ENCODE peak calls at places on chromosome 5, in eight cellular contexts. One of them, this sample, is unnamed.

GRCh38 chr5:1521054-1521453 is 2.7 kb downstream of the LPCAT1 start:
- DNase-seq in spleen: no peak
- DNase-seq in H9: no peak
- DNase-seq in breast epithelium: no peak
- DNase-seq in stomach: peak
- DNase-seq in uterus: no peak
- DNase-seq in thyroid gland: no peak
- DNase-seq in neuronal stem cell: no peak
- DNase-seq in this sample: no peak

GRCh38 chr5:111730659-111731382 is 26.2 kb downstream of the NREP start:
- DNase-seq in neuronal stem cell: no peak
- DNase-seq in thyroid gland: no peak
- DNase-seq in uterus: no peak
- DNase-seq in H9: no peak
- DNase-seq in spleen: no peak
- DNase-seq in stomach: peak
- DNase-seq in breast epithelium: no peak
- DNase-seq in this sample: no peak

GRCh38 chr5:77294212-77294611 is 83.7 kb downstream of the PDE8B start:
- DNase-seq in stomach: no peak
- DNase-seq in uterus: no peak
- DNase-seq in spleen: no peak
- DNase-seq in breast epithelium: no peak
- DNase-seq in thyroid gland: no peak
- DNase-seq in H9: no peak
- DNase-seq in neuronal stem cell: no peak
- DNase-seq in this sample: no peak

GRCh38 chr5:40046792-40047191 is 622.0 kb upstream of the DAB2 start:
- DNase-seq in breast epithelium: no peak
- DNase-seq in thyroid gland: no peak
- DNase-seq in H9: no peak
- DNase-seq in spleen: no peak
- DNase-seq in neuronal stem cell: no peak
- DNase-seq in uterus: no peak
- DNase-seq in stomach: no peak
- DNase-seq in this sample: no peak

GRCh38 chr5:169696621-169697517 is 59.8 kb downstream of the DOCK2 start:
- DNase-seq in uterus: no peak
- DNase-seq in stomach: no peak
- DNase-seq in neuronal stem cell: no peak
- DNase-seq in spleen: no peak
- DNase-seq in H9: no peak
- DNase-seq in breast epithelium: no peak
- DNase-seq in thyroid gland: no peak
- DNase-seq in this sample: no peak

GRCh38 chr5:10244357-10244944 is 5.2 kb downstream of the ATPSCKMT start:
- DNase-seq in spleen: no peak
- DNase-seq in breast epithelium: no peak
- DNase-seq in uterus: no peak
- DNase-seq in stomach: no peak
- DNase-seq in neuronal stem cell: no peak
- DNase-seq in thyroid gland: no peak
- DNase-seq in H9: no peak
- DNase-seq in this sample: no peak

GRCh38 chr5:95446009-95446408 is 54.8 kb downstream of the FAM81B start:
- DNase-seq in breast epithelium: no peak
- DNase-seq in H9: no peak
- DNase-seq in thyroid gland: no peak
- DNase-seq in stomach: no peak
- DNase-seq in uterus: no peak
- DNase-seq in spleen: no peak
- DNase-seq in neuronal stem cell: no peak
- DNase-seq in this sample: peak

GRCh38 chr5:179319741-179320281 is 25.4 kb downstream of the ADAMTS2 start:
- DNase-seq in neuronal stem cell: no peak
- DNase-seq in thyroid gland: no peak
- DNase-seq in breast epithelium: no peak
- DNase-seq in spleen: peak
- DNase-seq in H9: no peak
- DNase-seq in uterus: peak
- DNase-seq in stomach: no peak
- DNase-seq in this sample: no peak

GRCh38 chr5:37638897-37639296 is 200.9 kb downstream of the GDNF start:
- DNase-seq in neuronal stem cell: no peak
- DNase-seq in uterus: no peak
- DNase-seq in breast epithelium: no peak
- DNase-seq in H9: no peak
- DNase-seq in stomach: no peak
- DNase-seq in spleen: no peak
- DNase-seq in thyroid gland: no peak
- DNase-seq in this sample: no peak

DNA sequence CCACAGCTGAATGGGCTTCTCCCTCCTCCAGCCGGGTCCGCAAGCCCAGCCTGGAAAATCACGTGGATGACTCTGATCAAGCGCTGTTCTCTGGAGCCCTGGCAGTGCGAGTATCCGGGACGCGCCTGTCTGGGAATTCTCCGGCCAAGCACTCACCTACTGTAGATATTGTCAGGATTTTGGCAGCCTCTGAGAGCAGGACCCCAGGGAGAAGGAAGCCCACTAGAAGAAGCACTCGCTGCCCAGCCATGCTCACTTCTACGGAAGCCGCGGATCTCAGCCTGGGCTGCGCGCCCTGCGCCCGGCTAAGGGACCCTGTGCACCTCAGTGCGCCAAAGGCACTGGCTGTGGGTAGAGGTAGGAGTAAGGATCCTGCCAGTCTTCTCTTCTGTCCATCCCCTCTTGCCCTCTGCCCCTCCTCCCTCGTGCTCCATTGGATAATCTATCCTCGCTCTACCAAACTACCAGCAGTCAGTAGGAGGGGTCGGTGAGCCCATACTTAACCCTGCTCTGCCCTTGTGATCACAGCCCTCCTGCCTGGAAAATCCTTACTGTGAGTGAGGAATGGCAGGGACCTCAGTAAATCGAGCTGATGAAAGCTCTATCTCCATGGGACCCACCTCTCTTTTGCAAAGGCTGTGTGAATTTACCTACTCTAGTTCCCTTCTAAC is at the start of gene UGT3A2:
- DNase-seq in breast epithelium: no peak
- DNase-seq in uterus: no peak
- DNase-seq in neuronal stem cell: peak
- DNase-seq in thyroid gland: no peak
- DNase-seq in H9: peak
- DNase-seq in stomach: no peak
- DNase-seq in spleen: no peak
- DNase-seq in this sample: no peak
- H3K27ac ChIP-seq in breast epithelium: no peak
- H3K27ac ChIP-seq in uterus: no peak
- H3K27ac ChIP-seq in neuronal stem cell: no peak
- H3K27ac ChIP-seq in thyroid gland: no peak
- H3K27ac ChIP-seq in H9: no peak
- H3K27ac ChIP-seq in stomach: no peak
- H3K27ac ChIP-seq in spleen: no peak
- H3K27ac ChIP-seq in this sample: no peak

GRCh38 chr5:61632064-61632463 is 300.0 kb downstream of the ZSWIM6 start:
- DNase-seq in spleen: no peak
- DNase-seq in H9: no peak
- DNase-seq in uterus: no peak
- DNase-seq in thyroid gland: no peak
- DNase-seq in breast epithelium: no peak
- DNase-seq in neuronal stem cell: no peak
- DNase-seq in stomach: no peak
- DNase-seq in this sample: no peak
- H3K27ac ChIP-seq in spleen: peak
- H3K27ac ChIP-seq in H9: no peak
- H3K27ac ChIP-seq in uterus: no peak
- H3K27ac ChIP-seq in thyroid gland: peak
- H3K27ac ChIP-seq in breast epithelium: peak
- H3K27ac ChIP-seq in neuronal stem cell: no peak
- H3K27ac ChIP-seq in stomach: peak
- H3K27ac ChIP-seq in this sample: no peak

DNA sequence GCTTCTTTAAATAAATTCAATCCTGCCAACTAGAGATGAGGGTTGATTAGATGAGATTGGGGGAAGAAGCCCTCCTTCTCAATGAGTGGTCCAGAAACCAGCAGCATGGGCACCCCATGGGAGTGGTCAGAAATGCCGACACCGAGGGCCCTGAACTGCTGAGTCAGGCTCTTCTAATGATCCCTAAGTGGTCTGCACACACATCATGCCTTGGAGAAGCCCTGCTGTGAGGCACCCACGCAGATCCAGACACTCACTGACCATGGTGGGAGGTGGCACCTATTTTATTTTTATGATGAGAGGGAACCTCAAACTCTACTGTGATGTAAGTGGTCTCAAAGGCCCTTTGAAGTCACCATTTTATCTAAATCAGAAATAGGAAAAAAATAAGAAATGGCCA is 72.3 kb upstream of the BOD1 start:
- DNase-seq in thyroid gland: peak
- DNase-seq in neuronal stem cell: no peak
- DNase-seq in stomach: no peak
- DNase-seq in uterus: no peak
- DNase-seq in H9: no peak
- DNase-seq in spleen: no peak
- DNase-seq in breast epithelium: no peak
- DNase-seq in this sample: no peak
- H3K27ac ChIP-seq in thyroid gland: peak
- H3K27ac ChIP-seq in neuronal stem cell: no peak
- H3K27ac ChIP-seq in stomach: peak
- H3K27ac ChIP-seq in uterus: peak
- H3K27ac ChIP-seq in H9: no peak
- H3K27ac ChIP-seq in spleen: no peak
- H3K27ac ChIP-seq in breast epithelium: peak
- H3K27ac ChIP-seq in this sample: no peak

GRCh38 chr5:14417792-14418765 is 163.5 kb upstream of the OTULINL start:
- DNase-seq in H9: no peak
- DNase-seq in stomach: no peak
- DNase-seq in breast epithelium: no peak
- DNase-seq in neuronal stem cell: no peak
- DNase-seq in uterus: no peak
- DNase-seq in thyroid gland: no peak
- DNase-seq in spleen: no peak
- DNase-seq in this sample: no peak

GRCh38 chr5:14417232-14417730 is 164.3 kb upstream of the OTULINL start:
- DNase-seq in uterus: no peak
- DNase-seq in thyroid gland: no peak
- DNase-seq in neuronal stem cell: no peak
- DNase-seq in breast epithelium: no peak
- DNase-seq in stomach: no peak
- DNase-seq in H9: peak
- DNase-seq in spleen: no peak
- DNase-seq in this sample: no peak

GRCh38 chr5:14421851-14422250 is 159.7 kb upstream of the OTULINL start:
- DNase-seq in stomach: no peak
- DNase-seq in breast epithelium: no peak
- DNase-seq in H9: no peak
- DNase-seq in neuronal stem cell: no peak
- DNase-seq in uterus: no peak
- DNase-seq in thyroid gland: no peak
- DNase-seq in spleen: no peak
- DNase-seq in this sample: no peak

GRCh38 chr5:14419686-14420085 is 161.9 kb upstream of the OTULINL start:
- DNase-seq in stomach: no peak
- DNase-seq in neuronal stem cell: no peak
- DNase-seq in spleen: no peak
- DNase-seq in H9: no peak
- DNase-seq in thyroid gland: no peak
- DNase-seq in breast epithelium: no peak
- DNase-seq in uterus: no peak
- DNase-seq in this sample: no peak

GRCh38 chr5:14420136-14420808 is 161.3 kb upstream of the OTULINL start:
- DNase-seq in breast epithelium: no peak
- DNase-seq in stomach: no peak
- DNase-seq in uterus: no peak
- DNase-seq in neuronal stem cell: no peak
- DNase-seq in spleen: no peak
- DNase-seq in H9: no peak
- DNase-seq in thyroid gland: no peak
- DNase-seq in this sample: no peak
- H3K27ac ChIP-seq in breast epithelium: no peak
- H3K27ac ChIP-seq in stomach: no peak
- H3K27ac ChIP-seq in uterus: no peak
- H3K27ac ChIP-seq in neuronal stem cell: no peak
- H3K27ac ChIP-seq in spleen: no peak
- H3K27ac ChIP-seq in H9: no peak
- H3K27ac ChIP-seq in thyroid gland: no peak
- H3K27ac ChIP-seq in this sample: peak

GRCh38 chr5:132419517-132420468 is 50.3 kb downstream of the SLC22A5 start:
- DNase-seq in stomach: peak
- DNase-seq in thyroid gland: peak
- DNase-seq in H9: peak
- DNase-seq in breast epithelium: peak
- DNase-seq in spleen: peak
- DNase-seq in neuronal stem cell: peak
- DNase-seq in uterus: peak
- DNase-seq in this sample: no peak
- H3K27ac ChIP-seq in stomach: peak
- H3K27ac ChIP-seq in thyroid gland: peak
- H3K27ac ChIP-seq in H9: no peak
- H3K27ac ChIP-seq in breast epithelium: peak
- H3K27ac ChIP-seq in spleen: peak
- H3K27ac ChIP-seq in neuronal stem cell: no peak
- H3K27ac ChIP-seq in uterus: peak
- H3K27ac ChIP-seq in this sample: no peak